ENCODE peak calls at places on chromosomes 5 and 9, in five cellular contexts. One of them, this sample, is unnamed.
A peak's percentile ranks its signal among the peaks of the same experiment; 100 is the strongest.

GRCh38 chr9:122065923-122066629 is 27.0 kb downstream of the TTLL11 start:
- DNase-seq in keratinocyte: no peak
- DNase-seq in left lung: no peak
- DNase-seq in psoas muscle: no peak
- DNase-seq in aorta: no peak
- DNase-seq in this sample: no peak

GRCh38 chr9:115636596-115636995 is 517.0 kb upstream of the PAPPA start:
- DNase-seq in keratinocyte: no peak
- DNase-seq in left lung: no peak
- DNase-seq in psoas muscle: no peak
- DNase-seq in aorta: no peak
- DNase-seq in this sample: peak; percentile 14

GRCh38 chr9:77170991-77171699 is 6.2 kb upstream of the VPS13A start:
- DNase-seq in keratinocyte: no peak
- DNase-seq in left lung: no peak
- DNase-seq in psoas muscle: peak; percentile 80
- DNase-seq in aorta: no peak
- DNase-seq in this sample: no peak

GRCh38 chr9:99905833-99906402 is 536 bp upstream of the STX17 start:
- DNase-seq in keratinocyte: no peak
- DNase-seq in left lung: no peak
- DNase-seq in psoas muscle: no peak
- DNase-seq in aorta: no peak
- DNase-seq in this sample: peak; percentile 34

GRCh38 chr5:43425965-43426364 is 13.8 kb upstream of the CCL28 start:
- DNase-seq in keratinocyte: peak; percentile 35
- DNase-seq in left lung: no peak
- DNase-seq in psoas muscle: no peak
- DNase-seq in aorta: peak; percentile 62
- DNase-seq in this sample: peak; percentile 80

GRCh38 chr9:114504341-114505186 is 709 bp downstream of the WHRN start:
- DNase-seq in keratinocyte: no peak
- DNase-seq in left lung: peak; percentile 88
- DNase-seq in psoas muscle: peak; percentile 68
- DNase-seq in aorta: peak; percentile 61
- DNase-seq in this sample: no peak

GRCh38 chr9:78167356-78167755 is 68.5 kb upstream of the CEP78 start:
- DNase-seq in keratinocyte: no peak
- DNase-seq in left lung: no peak
- DNase-seq in psoas muscle: no peak
- DNase-seq in aorta: no peak
- DNase-seq in this sample: no peak

GRCh38 chr9:20312732-20313131 is 309.6 kb downstream of the MLLT3 start:
- DNase-seq in keratinocyte: no peak
- DNase-seq in left lung: no peak
- DNase-seq in psoas muscle: no peak
- DNase-seq in aorta: no peak
- DNase-seq in this sample: no peak

GRCh38 chr9:133005957-133006356 is 24.8 kb upstream of the GTF3C5 start:
- DNase-seq in keratinocyte: no peak
- DNase-seq in left lung: no peak
- DNase-seq in psoas muscle: no peak
- DNase-seq in aorta: no peak
- DNase-seq in this sample: no peak

GRCh38 chr5:1193591-1193985 is 7.8 kb upstream of the SLC6A19 start:
- DNase-seq in keratinocyte: no peak
- DNase-seq in left lung: peak; percentile 73
- DNase-seq in psoas muscle: peak; percentile 34
- DNase-seq in aorta: peak; percentile 29
- DNase-seq in this sample: no peak

GRCh38 chr5:76641514-76642120 is 18.4 kb upstream of the F2RL2 start:
- DNase-seq in keratinocyte: no peak
- DNase-seq in left lung: no peak
- DNase-seq in psoas muscle: no peak
- DNase-seq in aorta: no peak
- DNase-seq in this sample: no peak

GRCh38 chr5:169668732-169669131 is 31.7 kb downstream of the DOCK2 start:
- DNase-seq in keratinocyte: no peak
- DNase-seq in left lung: no peak
- DNase-seq in psoas muscle: no peak
- DNase-seq in aorta: no peak
- DNase-seq in this sample: no peak

GRCh38 chr9:14652729-14653377 is 40.4 kb downstream of the ZDHHC21 start:
- DNase-seq in keratinocyte: no peak
- DNase-seq in left lung: no peak
- DNase-seq in psoas muscle: no peak
- DNase-seq in aorta: no peak
- DNase-seq in this sample: no peak

GRCh38 chr9:36486933-36487481 is 85.7 kb upstream of the MELK start:
- DNase-seq in keratinocyte: no peak
- DNase-seq in left lung: peak; percentile 90
- DNase-seq in psoas muscle: peak; percentile 78
- DNase-seq in aorta: peak; percentile 72
- DNase-seq in this sample: no peak

GRCh38 chr5:31361234-31361633 is 167.7 kb downstream of the CDH6 start:
- DNase-seq in keratinocyte: no peak
- DNase-seq in left lung: no peak
- DNase-seq in psoas muscle: no peak
- DNase-seq in aorta: no peak
- DNase-seq in this sample: peak; percentile 60

GRCh38 chr5:31531543-31531887 is 378 bp downstream of the DROSHA start:
- DNase-seq in keratinocyte: no peak
- DNase-seq in left lung: peak; percentile 83
- DNase-seq in psoas muscle: peak; percentile 53
- DNase-seq in aorta: peak; percentile 53
- DNase-seq in this sample: no peak

GRCh38 chr5:100902406-100903035 is 561 bp downstream of the ST8SIA4 start:
- DNase-seq in keratinocyte: no peak
- DNase-seq in left lung: peak; percentile 23
- DNase-seq in psoas muscle: no peak
- DNase-seq in aorta: peak; percentile 38
- DNase-seq in this sample: no peak

GRCh38 chr9:130172858-130173461 is 756 bp downstream of the NCS1 start:
- DNase-seq in keratinocyte: no peak
- DNase-seq in left lung: no peak
- DNase-seq in psoas muscle: no peak
- DNase-seq in aorta: peak; percentile 74
- DNase-seq in this sample: no peak

GRCh38 chr5:175478384-175479124 is at the start of gene SFXN1:
- DNase-seq in keratinocyte: no peak
- DNase-seq in left lung: peak; percentile 93
- DNase-seq in psoas muscle: peak; percentile 83
- DNase-seq in aorta: peak; percentile 83
- DNase-seq in this sample: no peak

GRCh38 chr5:71974622-71975021 is 132.7 kb upstream of the MAP1B start:
- DNase-seq in keratinocyte: no peak
- DNase-seq in left lung: no peak
- DNase-seq in psoas muscle: no peak
- DNase-seq in aorta: no peak
- DNase-seq in this sample: no peak

GRCh38 chr9:28808042-28808441 is 1234.8 kb upstream of the C9orf72 start:
- DNase-seq in keratinocyte: no peak
- DNase-seq in left lung: no peak
- DNase-seq in psoas muscle: no peak
- DNase-seq in aorta: no peak
- DNase-seq in this sample: no peak

GRCh38 chr9:81314525-81314924 is 374.8 kb downstream of the TLE1 start:
- DNase-seq in keratinocyte: no peak
- DNase-seq in left lung: no peak
- DNase-seq in psoas muscle: no peak
- DNase-seq in aorta: no peak
- DNase-seq in this sample: no peak

GRCh38 chr9:81860581-81860980 is 67.6 kb upstream of the SPATA31D4 start:
- DNase-seq in keratinocyte: no peak
- DNase-seq in left lung: peak; percentile 30
- DNase-seq in psoas muscle: no peak
- DNase-seq in aorta: no peak
- DNase-seq in this sample: no peak

GRCh38 chr5:52392321-52392720 is 395.4 kb upstream of the ITGA1 start:
- DNase-seq in keratinocyte: no peak
- DNase-seq in left lung: no peak
- DNase-seq in psoas muscle: no peak
- DNase-seq in aorta: no peak
- DNase-seq in this sample: no peak

GRCh38 chr5:151141535-151141934 is 16.0 kb downstream of the ANXA6 start:
- DNase-seq in keratinocyte: no peak
- DNase-seq in left lung: no peak
- DNase-seq in psoas muscle: peak; percentile 80
- DNase-seq in aorta: no peak
- DNase-seq in this sample: no peak

GRCh38 chr5:52810426-52810825 is 22.7 kb downstream of the ITGA1 start:
- DNase-seq in keratinocyte: no peak
- DNase-seq in left lung: no peak
- DNase-seq in psoas muscle: no peak
- DNase-seq in aorta: no peak
- DNase-seq in this sample: no peak

GRCh38 chr5:143205386-143205785 is 198.1 kb downstream of the NR3C1 start:
- DNase-seq in keratinocyte: peak; percentile 82
- DNase-seq in left lung: no peak
- DNase-seq in psoas muscle: no peak
- DNase-seq in aorta: peak; percentile 57
- DNase-seq in this sample: peak; percentile 91

GRCh38 chr9:105670775-105671174 is 8.5 kb downstream of the TAL2 start:
- DNase-seq in keratinocyte: no peak
- DNase-seq in left lung: no peak
- DNase-seq in psoas muscle: no peak
- DNase-seq in aorta: no peak
- DNase-seq in this sample: no peak

GRCh38 chr5:126777257-126777973 is 479 bp downstream of the LMNB1 start:
- DNase-seq in keratinocyte: no peak
- DNase-seq in left lung: peak; percentile 91
- DNase-seq in psoas muscle: peak; percentile 73
- DNase-seq in aorta: peak; percentile 70
- DNase-seq in this sample: peak; percentile 59

GRCh38 chr5:149796025-149796424 is 65.9 kb downstream of the PPARGC1B start:
- DNase-seq in keratinocyte: no peak
- DNase-seq in left lung: no peak
- DNase-seq in psoas muscle: no peak
- DNase-seq in aorta: no peak
- DNase-seq in this sample: no peak

GRCh38 chr5:16791036-16791705 is 144.9 kb downstream of the MYO10 start:
- DNase-seq in keratinocyte: no peak
- DNase-seq in left lung: no peak
- DNase-seq in psoas muscle: no peak
- DNase-seq in aorta: no peak
- DNase-seq in this sample: no peak

GRCh38 chr5:178428341-178429155 is 161.6 kb downstream of the COL23A1 start:
- DNase-seq in keratinocyte: no peak
- DNase-seq in left lung: no peak
- DNase-seq in psoas muscle: peak; percentile 92
- DNase-seq in aorta: peak; percentile 38
- DNase-seq in this sample: peak; percentile 52

DNA sequence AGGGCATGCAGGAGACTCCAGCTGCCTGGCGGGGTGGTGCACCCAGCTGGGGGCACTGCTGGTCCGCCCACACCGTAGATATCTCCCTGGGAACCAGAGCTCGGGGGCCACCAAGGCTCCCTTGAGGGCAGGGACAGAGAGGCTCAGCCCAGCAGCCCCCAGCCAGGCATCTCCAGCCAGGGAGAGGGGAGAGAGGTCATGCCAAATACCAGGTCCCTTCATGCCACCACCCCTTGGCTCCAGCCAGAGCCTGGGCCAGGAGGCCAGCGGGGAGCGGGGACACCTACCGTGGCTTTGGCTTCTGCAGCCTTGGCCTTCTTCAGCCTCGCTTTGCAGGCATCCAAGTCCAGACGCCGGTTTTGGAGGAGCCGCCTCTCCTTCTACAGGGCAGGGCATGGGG is 14.0 kb downstream of the SH3GLB2 start:
- DNase-seq in keratinocyte: no peak
- DNase-seq in left lung: no peak
- DNase-seq in psoas muscle: no peak
- DNase-seq in aorta: no peak
- DNase-seq in this sample: no peak
- H3K27ac ChIP-seq in keratinocyte: no peak overlapping the region
- H3K27ac ChIP-seq in left lung: no peak overlapping the region
- H3K27ac ChIP-seq in psoas muscle: no peak overlapping the region
- H3K27ac ChIP-seq in aorta: no peak overlapping the region
- H3K27ac ChIP-seq in this sample: no peak overlapping the region

GRCh38 chr5:34674226-34674625 is 18.1 kb downstream of the RAI14 start:
- DNase-seq in keratinocyte: no peak
- DNase-seq in left lung: no peak
- DNase-seq in psoas muscle: no peak
- DNase-seq in aorta: no peak
- DNase-seq in this sample: peak; percentile 66
- H3K27ac ChIP-seq in keratinocyte: no peak overlapping the region
- H3K27ac ChIP-seq in left lung: no peak overlapping the region
- H3K27ac ChIP-seq in psoas muscle: no peak overlapping the region
- H3K27ac ChIP-seq in aorta: peak overlapping the region; percentile 73
- H3K27ac ChIP-seq in this sample: peak overlapping the region; percentile 92

DNA sequence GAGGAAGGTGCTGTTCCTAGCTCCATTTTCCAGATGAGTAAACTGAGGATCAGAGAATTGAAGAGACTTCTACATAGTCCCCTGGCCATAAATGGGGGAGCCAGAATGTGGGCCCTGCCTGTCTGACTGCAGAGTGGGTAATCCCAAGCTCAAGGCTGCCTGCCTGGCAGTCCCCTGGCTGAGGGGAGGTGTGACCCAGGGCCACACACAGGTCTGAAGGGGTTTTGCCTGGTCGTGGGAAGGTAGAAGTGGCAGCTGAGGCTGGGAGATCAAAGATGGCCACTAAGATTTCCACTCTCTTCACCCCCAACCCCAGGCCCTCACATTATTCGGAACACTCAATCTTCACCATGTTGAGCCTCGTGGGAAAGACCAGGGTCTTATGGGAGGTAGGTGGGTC is 176.3 kb downstream of the MACROH2A1 start:
- DNase-seq in keratinocyte: no peak
- DNase-seq in left lung: no peak
- DNase-seq in psoas muscle: no peak
- DNase-seq in aorta: peak; percentile 34
- DNase-seq in this sample: no peak
- H3K27ac ChIP-seq in keratinocyte: no peak overlapping the region
- H3K27ac ChIP-seq in left lung: no peak overlapping the region
- H3K27ac ChIP-seq in psoas muscle: peak overlapping the region; percentile 63
- H3K27ac ChIP-seq in aorta: no peak overlapping the region
- H3K27ac ChIP-seq in this sample: peak overlapping the region; percentile 13

DNA sequence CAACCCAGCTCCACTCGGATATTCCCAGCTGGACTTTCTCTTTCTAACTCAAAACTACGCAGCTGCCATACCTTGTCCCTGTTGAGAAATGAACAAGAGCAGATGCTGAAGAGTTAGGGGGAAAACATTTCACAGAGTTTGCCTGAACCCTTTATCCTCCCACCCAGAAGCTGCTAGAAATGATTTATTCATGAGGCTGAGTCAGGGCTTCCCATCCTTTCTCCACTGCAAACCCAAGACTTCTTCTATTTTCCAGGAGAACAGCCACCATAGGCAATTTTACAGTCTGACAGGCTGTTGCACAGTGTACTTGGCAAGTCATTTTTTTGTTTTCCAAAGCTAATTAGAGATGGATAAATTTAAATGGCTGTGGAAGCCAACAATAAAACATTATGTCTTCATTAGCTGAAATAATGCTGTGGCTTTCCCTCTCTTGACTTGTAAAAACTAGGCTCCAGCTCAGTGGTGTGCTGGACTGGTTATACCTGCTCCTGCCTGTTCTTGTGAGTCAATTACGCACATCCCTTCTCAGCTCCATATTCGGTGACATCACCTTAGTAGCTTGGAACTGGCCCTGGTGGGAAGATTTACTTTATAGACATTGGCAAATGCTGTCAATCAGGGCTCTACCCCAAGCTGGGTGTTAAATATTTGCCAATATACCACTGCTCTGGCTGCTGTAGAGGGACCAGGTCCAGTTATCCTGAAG is 71.9 kb downstream of the KIF4B start:
- DNase-seq in keratinocyte: peak; percentile 69
- DNase-seq in left lung: no peak
- DNase-seq in psoas muscle: no peak
- DNase-seq in aorta: no peak
- DNase-seq in this sample: peak; percentile 87
- H3K27ac ChIP-seq in keratinocyte: peak overlapping the region; percentile 42
- H3K27ac ChIP-seq in left lung: no peak overlapping the region
- H3K27ac ChIP-seq in psoas muscle: no peak overlapping the region
- H3K27ac ChIP-seq in aorta: no peak overlapping the region
- H3K27ac ChIP-seq in this sample: peak overlapping the region; percentile 72